ENCODE peak calls at places on chromosomes 4 and X, in six cellular contexts. J, F, S, R, U and L are unnamed samples.

GRCh38 chr4:108417923-108418322 is 202.5 kb upstream of the RPL34 start:
- DNase-seq in J (no peak), F (peak), S (no peak), R (peak), U (no peak), L (no peak)

GRCh38 chr4:138392751-138393308 is 150.7 kb upstream of the SLC7A11 start:
- DNase-seq in J (no peak), F (no peak), S (no peak), R (no peak), U (no peak), L (no peak)

GRCh38 chr4:37503231-37503630 is 182.9 kb downstream of the RELL1 start:
- DNase-seq in J (no peak), F (no peak), S (no peak), R (no peak), U (no peak), L (no peak)

GRCh38 chrX:45697591-45697990 is 496.9 kb upstream of the DIPK2B start:
- DNase-seq in J (no peak), F (peak), S (no peak), R (peak), U (no peak), L (no peak)

GRCh38 chr4:62014982-62015739 is 815.0 kb downstream of the ADGRL3 start:
- DNase-seq in J (no peak), F (no peak), S (no peak), R (no peak), U (no peak), L (no peak)

GRCh38 chrX:78548012-78548411 is 111.1 kb downstream of the RTL3 start:
- DNase-seq in J (no peak), F (no peak), S (no peak), R (peak), U (no peak), L (no peak)

GRCh38 chr4:8117278-8117682 is 41.3 kb downstream of the ABLIM2 start:
- DNase-seq in J (peak), F (peak), S (peak), R (peak), U (no peak), L (no peak)

GRCh38 chr4:48787031-48787430 is 7.0 kb upstream of the FRYL start:
- DNase-seq in J (no peak), F (no peak), S (no peak), R (no peak), U (no peak), L (no peak)

GRCh38 chr4:5722328-5722727 is 11.3 kb downstream of the EVC start:
- DNase-seq in J (peak), F (peak), S (no peak), R (peak), U (no peak), L (no peak)

GRCh38 chrX:87808576-87809243 is 291.1 kb downstream of the KLHL4 start:
- DNase-seq in J (no peak), F (no peak), S (no peak), R (no peak), U (no peak), L (no peak)

GRCh38 chrX:13742397-13743176 is 8.0 kb downstream of the OFD1 start:
- DNase-seq in J (no peak), F (no peak), S (no peak), R (no peak), U (no peak), L (no peak)

GRCh38 chr4:89254847-89255246 is 52.8 kb downstream of the GPRIN3 start:
- DNase-seq in J (peak), F (no peak), S (no peak), R (peak), U (no peak), L (peak)

GRCh38 chr4:78578674-78579430 is 27.3 kb downstream of the ANXA3 start:
- DNase-seq in J (no peak), F (no peak), S (no peak), R (no peak), U (no peak), L (no peak)

GRCh38 chrX:45011131-45011530 is 138.1 kb downstream of the KDM6A start:
- DNase-seq in J (no peak), F (peak), S (no peak), R (peak), U (no peak), L (no peak)

GRCh38 chrX:64975989-64976672 is at the start of gene ZC4H2:
- DNase-seq in J (peak), F (peak), S (peak), R (peak), U (peak), L (peak)

GRCh38 chrX:136198678-136199243 is 51.4 kb downstream of the FHL1 start:
- DNase-seq in J (no peak), F (no peak), S (no peak), R (no peak), U (no peak), L (no peak)

GRCh38 chr4:116427666-116428065 is 657.7 kb downstream of the TRAM1L1 start:
- DNase-seq in J (no peak), F (no peak), S (no peak), R (no peak), U (no peak), L (no peak)

GRCh38 chrX:153648358-153649177 is 1.6 kb downstream of the DUSP9 start:
- DNase-seq in J (no peak), F (no peak), S (no peak), R (no peak), U (no peak), L (no peak)

GRCh38 chr4:81816362-81816761 is 344.7 kb upstream of the RASGEF1B start:
- DNase-seq in J (no peak), F (no peak), S (no peak), R (no peak), U (no peak), L (no peak)

GRCh38 chr4:80989921-80990544 is 40.5 kb upstream of the BMP3 start:
- DNase-seq in J (peak), F (peak), S (no peak), R (peak), U (no peak), L (no peak)

GRCh38 chrX:46374371-46374770 is 170.8 kb downstream of the ZNF674 start:
- DNase-seq in J (no peak), F (no peak), S (no peak), R (no peak), U (no peak), L (no peak)

GRCh38 chr4:39729557-39729956 is 31.6 kb downstream of the UBE2K start:
- DNase-seq in J (no peak), F (no peak), S (no peak), R (peak), U (no peak), L (no peak)

GRCh38 chr4:139368990-139369389 is 66.7 kb upstream of the NDUFC1 start:
- DNase-seq in J (no peak), F (peak), S (no peak), R (no peak), U (no peak), L (no peak)

GRCh38 chr4:154082760-154083530 is 294.1 kb upstream of the SFRP2 start:
- DNase-seq in J (no peak), F (no peak), S (no peak), R (no peak), U (no peak), L (no peak)

GRCh38 chr4:40579983-40580382 is 49.7 kb downstream of the RBM47 start:
- DNase-seq in J (no peak), F (no peak), S (no peak), R (peak), U (no peak), L (no peak)

GRCh38 chr4:6107886-6108285 is 89.7 kb upstream of the C4orf50 start:
- DNase-seq in J (no peak), F (no peak), S (no peak), R (no peak), U (no peak), L (no peak)

GRCh38 chr4:70712150-70712549 is 9.6 kb upstream of the RUFY3 start:
- DNase-seq in J (no peak), F (no peak), S (no peak), R (no peak), U (no peak), L (no peak)

GRCh38 chrX:110108381-110108796 is 105.5 kb downstream of the TMEM164 start:
- DNase-seq in J (no peak), F (peak), S (no peak), R (peak), U (no peak), L (no peak)

GRCh38 chr4:169256856-169257756 is 13.7 kb downstream of the SH3RF1 start:
- DNase-seq in J (no peak), F (no peak), S (no peak), R (no peak), U (no peak), L (no peak)

GRCh38 chrX:8273451-8273894 is 102.4 kb upstream of the VCX2 start:
- DNase-seq in J (no peak), F (peak), S (no peak), R (no peak), U (no peak), L (no peak)

GRCh38 chr4:56668267-56668666 is 12.8 kb downstream of the HOPX start:
- DNase-seq in J (no peak), F (no peak), S (no peak), R (no peak), U (no peak), L (no peak)

GRCh38 chr4:11543710-11544109 is 115.0 kb upstream of the HS3ST1 start:
- DNase-seq in J (no peak), F (peak), S (no peak), R (peak), U (no peak), L (no peak)

GRCh38 chr4:175147233-175147632 is 229.1 kb downstream of the ADAM29 start:
- DNase-seq in J (no peak), F (no peak), S (no peak), R (no peak), U (peak), L (no peak)

DNA sequence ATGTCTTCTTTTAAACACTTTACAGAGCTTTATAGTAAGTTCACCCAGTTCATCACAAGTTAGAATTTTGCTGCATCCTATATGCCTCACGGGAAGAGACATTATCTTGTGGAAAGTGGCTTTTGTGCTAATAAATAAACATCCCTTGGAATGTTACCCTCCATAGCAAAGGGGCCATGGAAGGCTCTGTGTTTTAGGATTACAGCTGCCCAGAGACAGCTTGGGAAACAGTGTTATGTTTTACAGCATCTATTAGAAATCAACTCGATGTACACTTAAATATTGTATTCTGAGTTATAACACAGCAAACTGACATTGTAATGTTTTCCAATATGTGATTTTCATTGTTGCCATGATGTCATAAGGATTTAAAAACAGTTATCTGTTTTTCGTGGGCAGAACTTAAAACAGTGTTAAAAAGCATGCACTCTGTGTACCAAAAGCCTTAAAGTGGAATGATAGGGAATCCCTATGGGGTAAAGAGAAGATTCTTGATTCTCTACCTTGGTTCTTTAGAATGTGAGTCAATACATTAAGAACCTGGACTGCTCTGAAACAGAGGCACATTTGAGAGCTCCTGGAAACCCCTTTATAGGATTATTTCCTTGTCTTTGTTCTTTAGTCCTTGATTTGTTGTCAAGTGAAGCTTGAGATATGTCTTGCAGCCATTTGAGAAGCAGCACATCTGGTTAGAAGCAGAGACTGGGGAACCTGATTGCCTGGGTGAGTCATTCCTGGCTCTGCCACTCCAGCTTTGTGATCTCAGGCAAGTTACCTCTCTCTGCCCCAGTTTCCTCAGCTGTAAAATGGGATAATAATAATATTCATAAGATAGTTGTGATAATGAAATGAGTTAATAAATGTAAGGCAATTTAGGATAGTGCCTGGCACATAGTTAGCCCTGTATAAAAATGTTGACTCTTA is 41.6 kb downstream of the ARHGAP10 start:
- DNase-seq in J (no peak), F (peak), S (no peak), R (peak), U (no peak), L (no peak)
- H3K27ac ChIP-seq in J (no peak), F (peak), S (peak), R (peak), U (no peak), L (no peak)

GRCh38 chr4:128427832-128428366 is 140.3 kb upstream of the PGRMC2 start:
- DNase-seq in J (peak), F (peak), S (no peak), R (peak), U (peak), L (no peak)
- TF ChIP-seq CTCF in J (peak), F (peak), S (peak), R (peak), U (peak), L (no peak)

GRCh38 chrX:40406330-40406859 is 174.4 kb upstream of the ATP6AP2 start:
- DNase-seq in J (no peak), F (no peak), S (no peak), R (no peak), U (no peak), L (no peak)

GRCh38 chrX:40403757-40404156 is 177.0 kb upstream of the ATP6AP2 start:
- DNase-seq in J (no peak), F (no peak), S (no peak), R (no peak), U (no peak), L (no peak)

DNA sequence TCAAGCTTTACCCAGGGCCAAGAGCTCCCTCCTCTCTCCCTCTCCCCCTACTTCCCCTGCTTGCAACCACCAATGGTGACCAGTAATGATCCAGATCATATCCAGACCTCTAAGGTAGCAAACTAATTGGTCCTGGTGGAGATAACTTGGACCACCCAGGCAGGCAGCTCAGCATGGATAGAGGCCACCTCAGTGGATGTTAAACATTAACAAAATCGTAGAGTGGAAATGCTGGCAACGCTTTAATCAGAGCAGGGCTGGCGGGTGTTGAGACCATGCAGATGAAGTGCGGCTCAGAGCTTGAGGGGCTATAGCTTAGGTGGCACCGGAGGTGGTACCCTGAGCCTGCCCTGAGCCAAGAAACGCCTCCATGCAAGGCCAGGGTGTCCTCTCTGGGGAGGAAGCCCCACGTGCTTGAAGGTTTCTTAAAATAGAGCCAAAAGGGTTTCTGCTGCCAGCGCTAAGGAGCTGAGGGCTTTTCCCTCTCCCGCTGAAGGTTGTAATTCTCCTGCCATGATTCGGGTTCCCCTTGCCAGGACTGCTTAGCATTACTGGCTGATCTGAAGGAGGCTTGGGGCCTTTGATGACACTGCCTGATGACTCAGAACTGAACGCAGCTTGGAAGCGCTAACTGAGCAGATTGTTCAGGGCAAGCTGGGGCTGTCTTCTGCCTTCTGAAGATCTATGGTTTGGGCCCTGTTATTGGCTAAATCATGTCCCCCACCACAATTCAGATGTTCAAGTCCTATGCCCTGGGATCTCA is 177.8 kb upstream of the ATP6AP2 start:
- DNase-seq in J (peak), F (peak), S (no peak), R (peak), U (no peak), L (no peak)
- H3K4me3 ChIP-seq in J (no peak), F (no peak), S (no peak), R (no peak), U (no peak), L (no peak)

GRCh38 chr4:149522031-149522430 is 293.6 kb downstream of the IQCM start:
- DNase-seq in J (no peak), F (no peak), S (no peak), R (no peak), U (no peak), L (no peak)
- H3K27ac ChIP-seq in J (no peak), F (no peak), S (no peak), R (no peak), U (no peak), L (no peak)

DNA sequence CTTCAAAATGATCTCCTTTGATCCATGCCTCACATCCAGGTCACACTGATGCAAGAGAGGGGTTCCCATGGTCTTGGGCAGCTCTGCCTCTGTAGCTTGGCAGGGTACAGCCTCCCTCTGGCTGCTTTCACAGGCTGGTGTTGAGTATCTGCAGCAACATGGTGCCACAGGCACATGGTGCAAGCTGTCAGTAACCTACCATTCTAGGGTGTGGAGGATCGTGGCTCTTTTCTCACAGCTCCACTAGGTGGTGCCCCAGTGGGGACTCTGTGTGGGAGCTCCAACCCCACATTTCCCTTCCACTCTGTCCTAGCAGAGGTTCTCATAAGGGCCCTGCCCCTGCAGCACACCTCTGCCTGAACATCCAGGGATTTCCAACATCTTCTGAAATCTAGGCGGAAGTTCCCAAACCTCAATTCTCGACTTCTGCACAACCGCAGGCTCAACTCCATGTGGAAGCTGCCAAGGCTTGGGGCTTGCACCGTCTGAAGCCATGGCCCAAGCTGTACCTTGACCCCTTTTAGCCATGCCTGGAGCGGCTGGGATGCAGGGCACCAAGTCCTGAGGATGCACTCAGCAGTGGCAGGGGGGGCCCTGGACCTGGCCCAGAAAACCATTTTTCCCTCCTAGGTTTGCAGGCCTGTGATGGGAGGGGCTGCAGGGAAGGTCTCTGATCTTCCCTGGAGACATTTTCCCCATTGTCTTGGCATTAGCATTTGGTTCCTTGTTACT is 137.8 kb upstream of the NUDT6 start:
- DNase-seq in J (no peak), F (no peak), S (no peak), R (no peak), U (no peak), L (no peak)
- TF ChIP-seq CTCF in J (no peak), F (no peak), S (no peak), R (no peak), U (no peak), L (no peak)

DNA sequence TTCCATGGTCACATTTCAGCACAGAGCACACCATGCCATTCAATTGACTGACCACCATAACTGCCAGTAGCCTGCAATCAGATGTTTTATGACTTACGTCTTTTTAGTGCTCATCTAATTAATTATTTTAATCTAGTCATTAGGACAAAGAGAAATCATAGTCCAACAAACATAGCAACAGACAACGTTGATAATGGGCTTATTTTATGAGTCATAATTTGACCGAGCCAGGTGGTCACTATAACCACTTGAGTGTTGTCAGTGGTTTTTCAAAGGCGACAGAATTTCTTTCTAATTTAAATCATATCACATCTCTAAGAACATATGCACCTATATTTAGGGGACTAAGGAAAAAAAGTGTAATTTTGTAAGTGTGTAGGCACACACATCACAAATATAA is 1.9 kb downstream of the SEC24D start:
- DNase-seq in J (no peak), F (no peak), S (no peak), R (no peak), U (no peak), L (no peak)
- H3K4me3 ChIP-seq in J (no peak), F (peak), S (peak), R (peak), U (peak), L (no peak)

DNA sequence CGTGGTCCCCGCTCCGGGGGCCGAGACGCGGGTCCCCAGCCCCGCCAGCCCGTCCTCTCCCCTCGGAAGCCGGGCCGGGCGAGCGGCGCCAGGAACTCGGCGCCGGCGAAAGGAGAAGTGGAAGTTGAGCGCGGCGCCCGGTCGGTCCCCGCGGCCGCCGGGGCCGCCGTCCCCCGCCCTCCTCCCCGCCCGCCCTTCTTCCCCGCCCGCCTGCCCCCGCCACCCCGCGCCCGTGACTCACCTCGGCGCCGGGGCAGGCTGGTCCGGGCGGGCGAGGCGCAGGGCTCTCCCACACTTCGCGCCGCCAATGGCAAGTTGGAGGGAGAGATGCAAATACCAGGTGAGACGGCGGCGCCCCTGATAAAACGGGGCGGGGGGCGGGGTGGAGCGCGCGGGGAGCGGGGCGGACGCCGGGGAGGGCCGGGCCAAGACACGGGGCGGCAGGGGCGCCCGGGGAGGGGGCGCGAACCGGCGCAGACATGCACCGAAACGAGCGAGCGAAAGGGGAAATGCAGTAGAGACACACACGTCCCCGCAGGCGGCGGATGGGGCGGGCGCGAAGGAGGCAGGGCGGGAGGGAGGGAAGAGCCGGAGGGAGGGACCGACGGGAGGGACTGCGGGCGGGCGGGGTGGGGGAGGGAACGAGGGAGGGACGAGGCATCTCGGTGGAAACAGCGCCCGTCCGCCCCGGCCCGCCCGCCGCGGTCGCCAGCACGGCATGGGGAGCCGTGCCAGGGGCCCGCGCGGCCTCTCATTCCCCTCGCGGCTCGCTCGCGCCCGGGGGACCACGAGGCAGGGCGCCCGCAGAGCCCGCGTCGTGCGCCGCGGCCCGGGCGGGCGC is at the start of gene ELF4:
- DNase-seq in J (peak), F (no peak), S (peak), R (peak), U (peak), L (no peak)
- H3K27ac ChIP-seq in J (peak), F (peak), S (peak), R (peak), U (peak), L (peak)